ENCODE peak calls at places on chromosomes 4 and X, in seven cellular contexts. V is GM23248; E is right cardiac atrium; C is cardiac muscle cell; R is CD8-positive, alpha-beta memory T cell; O is pancreas; Z is AG04450. H is an unnamed sample. For H3K9me3, the result is how much of the 10 kb centered on the place peaks cover.

GRCh38 chr4:177879851-177880250 is 437.6 kb upstream of the AGA start:
- DNase-seq in V (no peak), E (no peak), C (no peak), R (no peak), O (no peak), Z (no peak), H (no peak)

GRCh38 chr4:27176400-27176799 is 315.8 kb downstream of the STIM2 start:
- DNase-seq in V (peak), E (no peak), C (peak), R (no peak), O (no peak), Z (no peak), H (no peak)

GRCh38 chr4:48343531-48343930 is 2.2 kb downstream of the SLAIN2 start:
- DNase-seq in V (peak), E (no peak), C (peak), R (no peak), O (no peak), Z (no peak), H (no peak)

GRCh38 chrX:63283331-63283730 is 67.8 kb downstream of the SPIN4 start:
- DNase-seq in V (peak), E (no peak), C (no peak), R (no peak), O (no peak), Z (no peak), H (no peak)

GRCh38 chrX:123425904-123426303 is 241.8 kb downstream of the GRIA3 start:
- DNase-seq in V (peak), E (no peak), C (peak), R (no peak), O (no peak), Z (no peak), H (no peak)

GRCh38 chrX:125293792-125294780 is 25.6 kb upstream of the TEX13C start:
- DNase-seq in V (no peak), E (no peak), C (peak), R (no peak), O (no peak), Z (no peak), H (no peak)

GRCh38 chr4:28357985-28358384 is 1497.3 kb downstream of the STIM2 start:
- DNase-seq in V (peak), E (no peak), C (peak), R (no peak), O (no peak), Z (no peak), H (no peak)

GRCh38 chr4:150280081-150280950 is 202.1 kb downstream of the DCLK2 start:
- DNase-seq in V (peak), E (no peak), C (peak), R (no peak), O (no peak), Z (peak), H (no peak)

GRCh38 chrX:83008415-83008814 is 499.7 kb upstream of the POU3F4 start:
- DNase-seq in V (peak), E (no peak), C (no peak), R (no peak), O (no peak), Z (no peak), H (no peak)

GRCh38 chrX:148282504-148282903 is 217.9 kb upstream of the AFF2 start:
- DNase-seq in V (no peak), E (no peak), C (no peak), R (no peak), O (no peak), Z (no peak), H (no peak)
- H3K9me3 ChIP-seq in V (under half), E (under half), C (under half), R (under half), O (under half), Z (under half), H (under half)

GRCh38 chrX:132665676-132666075 is 176.8 kb upstream of the MBNL3 start:
- DNase-seq in V (no peak), E (no peak), C (no peak), R (no peak), O (no peak), Z (no peak), H (no peak)
- H3K9me3 ChIP-seq in V (under half), E (under half), C (under half), R (under half), O (under half), Z (under half), H (under half)

DNA sequence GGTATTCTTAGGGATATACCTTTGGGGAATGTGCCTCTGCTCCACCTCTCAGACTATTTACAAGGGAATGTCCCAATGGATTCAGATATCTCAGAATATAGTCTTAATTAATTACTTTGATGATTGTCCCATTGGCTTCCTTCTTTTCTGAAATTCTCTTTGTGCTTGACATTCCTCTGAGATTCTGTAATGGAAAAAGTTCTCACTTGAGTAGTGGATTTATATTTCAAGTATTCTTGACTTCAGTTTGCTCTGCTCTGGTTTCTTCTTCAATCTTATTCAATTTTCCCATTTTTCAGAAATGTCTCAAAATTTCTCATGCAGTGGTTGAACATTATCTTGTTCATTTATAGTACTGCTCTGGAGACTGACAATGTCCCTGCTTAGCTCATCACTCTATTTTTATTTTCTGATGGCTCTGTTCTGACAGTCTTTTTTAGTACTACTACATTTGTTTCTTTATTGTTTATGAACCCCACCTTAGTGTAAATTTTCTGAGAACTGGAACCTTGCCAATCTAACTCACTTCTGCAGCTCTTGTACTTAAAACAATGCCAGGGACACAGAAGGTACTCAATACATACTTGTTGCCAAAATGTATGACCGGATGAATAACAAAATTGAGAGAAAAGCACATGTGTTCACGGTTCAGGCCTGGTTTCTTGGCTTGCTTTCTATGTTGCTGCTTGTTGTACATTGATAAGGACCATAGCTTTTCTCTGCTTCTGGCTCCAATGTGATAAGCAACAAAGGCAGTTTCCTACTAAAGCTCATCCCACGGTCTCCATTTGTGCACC is 471.7 kb downstream of the GASK1B start:
- DNase-seq in V (no peak), E (no peak), C (peak), R (no peak), O (no peak), Z (no peak), H (no peak)
- H3K9me3 ChIP-seq in V (under half), E (under half), C (under half), R (under half), O (under half), Z (under half), H (under half)

DNA sequence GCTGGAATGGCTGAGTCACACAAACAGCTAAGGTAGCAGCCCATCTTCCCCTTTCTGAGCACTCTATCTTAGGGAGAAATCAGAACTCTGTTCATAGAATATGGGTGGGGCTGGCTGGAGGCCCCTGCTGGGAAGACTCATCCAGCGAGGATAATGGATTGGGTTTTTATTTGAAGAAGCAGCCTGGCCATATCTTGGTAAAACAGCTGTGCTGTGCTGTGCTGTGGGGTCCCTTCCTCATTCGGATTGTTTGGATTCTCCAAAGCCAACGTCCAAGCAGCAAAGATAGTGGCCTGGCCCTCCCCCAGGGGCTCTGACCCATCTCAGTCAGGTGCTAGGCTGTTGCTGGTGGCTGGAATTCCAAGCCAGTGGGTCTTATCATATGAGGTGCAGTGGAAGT is 63.8 kb downstream of the ZNF718 start:
- DNase-seq in V (no peak), E (no peak), C (no peak), R (no peak), O (no peak), Z (no peak), H (no peak)
- H3K9me3 ChIP-seq in V (under half), E (under half), C (under half), R (under half), O (under half), Z (under half), H (under half)

GRCh38 chrX:153576239-153576870 is 22.6 kb downstream of the CCNQ start:
- DNase-seq in V (no peak), E (no peak), C (no peak), R (no peak), O (no peak), Z (no peak), H (no peak)
- H3K9me3 ChIP-seq in V (under half), E (under half), C (under half), R (under half), O (under half), Z (under half), H (under half)

DNA sequence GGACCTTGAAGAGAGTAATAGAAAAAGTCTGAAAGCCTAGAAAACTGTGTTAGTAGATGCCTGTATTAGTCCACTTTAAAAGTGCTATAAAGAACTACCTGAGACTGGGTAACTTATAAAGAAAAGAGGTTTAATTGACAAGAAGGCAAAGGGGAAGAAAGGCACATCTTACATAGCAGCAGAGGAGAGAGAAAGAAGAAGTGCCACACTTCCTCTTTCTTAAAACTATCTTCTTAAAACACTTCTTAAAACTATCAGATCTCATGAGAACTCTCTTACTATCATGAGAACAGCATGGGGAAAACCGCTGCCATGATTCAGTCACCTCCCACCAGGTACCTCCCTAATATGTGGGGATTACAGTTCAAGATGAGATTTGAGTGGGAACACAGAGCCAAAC is 18.8 kb upstream of the COL25A1 start:
- DNase-seq in V (no peak), E (no peak), C (no peak), R (no peak), O (no peak), Z (no peak), H (no peak)
- H3K9me3 ChIP-seq in V (under half), E (under half), C (under half), R (under half), O (under half), Z (under half), H (under half)

DNA sequence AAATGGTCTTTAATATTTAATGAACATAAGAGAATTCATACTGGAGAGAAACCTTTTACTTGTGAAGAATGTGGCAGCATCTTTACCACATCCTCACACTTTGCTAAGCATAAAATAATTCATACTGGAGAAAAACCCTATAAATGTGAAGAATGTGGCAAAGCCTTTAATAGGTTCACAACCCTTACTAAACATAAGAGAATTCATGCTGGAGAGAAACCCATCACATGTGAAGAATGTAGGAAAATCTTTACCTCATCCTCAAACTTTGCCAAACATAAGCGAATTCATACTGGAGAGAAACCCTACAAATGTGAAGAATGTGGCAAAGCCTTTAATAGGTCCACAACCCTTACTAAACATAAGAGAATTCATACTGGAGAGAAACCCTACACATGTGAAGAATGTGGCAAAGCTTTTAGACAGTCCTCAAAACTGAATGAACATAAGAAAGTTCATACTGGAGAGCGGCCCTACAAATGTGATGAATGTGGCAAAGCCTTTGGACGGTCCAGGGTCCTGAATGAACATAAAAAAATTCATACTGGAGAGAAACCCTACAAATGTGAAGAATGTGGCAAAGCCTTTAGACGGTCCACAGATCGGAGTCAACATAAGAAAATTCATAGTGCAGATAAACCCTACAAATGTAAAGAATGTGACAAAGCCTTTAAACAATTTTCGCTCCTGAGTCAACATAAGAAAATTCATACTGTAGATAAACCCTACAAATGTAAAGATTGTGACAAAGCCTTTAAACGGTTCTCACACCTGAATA is 35.6 kb downstream of the ZNF141 start:
- DNase-seq in V (no peak), E (no peak), C (no peak), R (no peak), O (no peak), Z (no peak), H (no peak)
- H3K9me3 ChIP-seq in V (under half), E (under half), C (under half), R (half or more), O (under half), Z (under half), H (half or more)

H was measured in T-helper 17 cell.